ENCODE peak calls at places on chromosomes 16 and 17, in nine cellular contexts. One of them, this sample, is unnamed.

GRCh38 chr17:47955497-47956461 is 1.9 kb downstream of the PRR15L start:
- DNase-seq in cardiac fibroblast: no peak
- DNase-seq in adipocyte: no peak
- DNase-seq in body of pancreas: peak
- DNase-seq in DND-41: no peak
- DNase-seq in lower lobe of right lung: peak
- DNase-seq in OCI-LY7: no peak
- DNase-seq in HAP-1: no peak
- DNase-seq in A549: no peak
- DNase-seq in this sample: no peak

GRCh38 chr16:25709182-25709581 is 17.4 kb downstream of the HS3ST4 start:
- DNase-seq in A549: no peak
- DNase-seq in body of pancreas: no peak
- DNase-seq in lower lobe of right lung: no peak
- DNase-seq in DND-41: no peak
- DNase-seq in cardiac fibroblast: no peak
- DNase-seq in OCI-LY7: no peak
- DNase-seq in HAP-1: no peak
- DNase-seq in adipocyte: no peak
- DNase-seq in this sample: no peak

GRCh38 chr17:49703557-49704277 is 4.0 kb downstream of the SLC35B1 start:
- DNase-seq in DND-41: peak
- DNase-seq in adipocyte: peak
- DNase-seq in cardiac fibroblast: peak
- DNase-seq in body of pancreas: peak
- DNase-seq in lower lobe of right lung: no peak
- DNase-seq in A549: peak
- DNase-seq in HAP-1: peak
- DNase-seq in OCI-LY7: peak
- DNase-seq in this sample: peak

GRCh38 chr17:7266784-7267183 is 4.5 kb upstream of the CLDN7 start:
- DNase-seq in adipocyte: peak
- DNase-seq in lower lobe of right lung: no peak
- DNase-seq in HAP-1: no peak
- DNase-seq in A549: peak
- DNase-seq in cardiac fibroblast: no peak
- DNase-seq in OCI-LY7: no peak
- DNase-seq in body of pancreas: no peak
- DNase-seq in DND-41: no peak
- DNase-seq in this sample: no peak

GRCh38 chr17:50185724-50186545 is 15.5 kb downstream of the COL1A1 start:
- DNase-seq in lower lobe of right lung: no peak
- DNase-seq in OCI-LY7: no peak
- DNase-seq in cardiac fibroblast: peak
- DNase-seq in adipocyte: peak
- DNase-seq in DND-41: no peak
- DNase-seq in A549: no peak
- DNase-seq in HAP-1: no peak
- DNase-seq in body of pancreas: no peak
- DNase-seq in this sample: no peak

GRCh38 chr16:59886021-59886420 is 1151.9 kb upstream of the GOT2 start:
- DNase-seq in OCI-LY7: no peak
- DNase-seq in cardiac fibroblast: peak
- DNase-seq in HAP-1: no peak
- DNase-seq in DND-41: no peak
- DNase-seq in A549: peak
- DNase-seq in adipocyte: peak
- DNase-seq in body of pancreas: peak
- DNase-seq in lower lobe of right lung: no peak
- DNase-seq in this sample: no peak

GRCh38 chr17:66755101-66755943 is 79.6 kb upstream of the CACNG5 start:
- DNase-seq in OCI-LY7: no peak
- DNase-seq in adipocyte: no peak
- DNase-seq in body of pancreas: no peak
- DNase-seq in lower lobe of right lung: no peak
- DNase-seq in DND-41: no peak
- DNase-seq in HAP-1: no peak
- DNase-seq in A549: no peak
- DNase-seq in cardiac fibroblast: no peak
- DNase-seq in this sample: no peak

GRCh38 chr16:85380905-85381737 is 232.0 kb upstream of the GSE1 start:
- DNase-seq in DND-41: no peak
- DNase-seq in HAP-1: no peak
- DNase-seq in cardiac fibroblast: no peak
- DNase-seq in OCI-LY7: no peak
- DNase-seq in lower lobe of right lung: no peak
- DNase-seq in body of pancreas: no peak
- DNase-seq in adipocyte: no peak
- DNase-seq in A549: no peak
- DNase-seq in this sample: no peak

GRCh38 chr16:66150691-66151090 is 215.8 kb upstream of the CDH5 start:
- DNase-seq in HAP-1: no peak
- DNase-seq in A549: no peak
- DNase-seq in body of pancreas: peak
- DNase-seq in OCI-LY7: no peak
- DNase-seq in adipocyte: peak
- DNase-seq in DND-41: no peak
- DNase-seq in cardiac fibroblast: peak
- DNase-seq in lower lobe of right lung: no peak
- DNase-seq in this sample: peak

GRCh38 chr16:8464979-8465378 is 125.3 kb downstream of the TMEM114 start:
- DNase-seq in body of pancreas: peak
- DNase-seq in A549: no peak
- DNase-seq in OCI-LY7: no peak
- DNase-seq in cardiac fibroblast: no peak
- DNase-seq in HAP-1: no peak
- DNase-seq in DND-41: no peak
- DNase-seq in adipocyte: no peak
- DNase-seq in lower lobe of right lung: no peak
- DNase-seq in this sample: no peak

GRCh38 chr16:2767891-2768290 is 9.2 kb downstream of the ELOB start:
- DNase-seq in cardiac fibroblast: no peak
- DNase-seq in adipocyte: no peak
- DNase-seq in body of pancreas: no peak
- DNase-seq in lower lobe of right lung: peak
- DNase-seq in A549: no peak
- DNase-seq in DND-41: no peak
- DNase-seq in OCI-LY7: no peak
- DNase-seq in HAP-1: no peak
- DNase-seq in this sample: no peak

GRCh38 chr16:51034481-51035109 is 116.5 kb downstream of the SALL1 start:
- DNase-seq in A549: no peak
- DNase-seq in lower lobe of right lung: no peak
- DNase-seq in HAP-1: peak
- DNase-seq in OCI-LY7: peak
- DNase-seq in cardiac fibroblast: no peak
- DNase-seq in adipocyte: no peak
- DNase-seq in body of pancreas: no peak
- DNase-seq in DND-41: no peak
- DNase-seq in this sample: peak

GRCh38 chr17:77217136-77217535 is 76.4 kb downstream of the SEC14L1 start:
- DNase-seq in OCI-LY7: no peak
- DNase-seq in DND-41: no peak
- DNase-seq in lower lobe of right lung: no peak
- DNase-seq in adipocyte: no peak
- DNase-seq in cardiac fibroblast: no peak
- DNase-seq in body of pancreas: no peak
- DNase-seq in A549: no peak
- DNase-seq in HAP-1: no peak
- DNase-seq in this sample: no peak

GRCh38 chr17:22217135-22217534 is 524.8 kb downstream of the KCNJ18 start:
- DNase-seq in lower lobe of right lung: no peak
- DNase-seq in adipocyte: no peak
- DNase-seq in DND-41: no peak
- DNase-seq in body of pancreas: no peak
- DNase-seq in A549: no peak
- DNase-seq in HAP-1: no peak
- DNase-seq in cardiac fibroblast: no peak
- DNase-seq in OCI-LY7: no peak
- DNase-seq in this sample: no peak

DNA sequence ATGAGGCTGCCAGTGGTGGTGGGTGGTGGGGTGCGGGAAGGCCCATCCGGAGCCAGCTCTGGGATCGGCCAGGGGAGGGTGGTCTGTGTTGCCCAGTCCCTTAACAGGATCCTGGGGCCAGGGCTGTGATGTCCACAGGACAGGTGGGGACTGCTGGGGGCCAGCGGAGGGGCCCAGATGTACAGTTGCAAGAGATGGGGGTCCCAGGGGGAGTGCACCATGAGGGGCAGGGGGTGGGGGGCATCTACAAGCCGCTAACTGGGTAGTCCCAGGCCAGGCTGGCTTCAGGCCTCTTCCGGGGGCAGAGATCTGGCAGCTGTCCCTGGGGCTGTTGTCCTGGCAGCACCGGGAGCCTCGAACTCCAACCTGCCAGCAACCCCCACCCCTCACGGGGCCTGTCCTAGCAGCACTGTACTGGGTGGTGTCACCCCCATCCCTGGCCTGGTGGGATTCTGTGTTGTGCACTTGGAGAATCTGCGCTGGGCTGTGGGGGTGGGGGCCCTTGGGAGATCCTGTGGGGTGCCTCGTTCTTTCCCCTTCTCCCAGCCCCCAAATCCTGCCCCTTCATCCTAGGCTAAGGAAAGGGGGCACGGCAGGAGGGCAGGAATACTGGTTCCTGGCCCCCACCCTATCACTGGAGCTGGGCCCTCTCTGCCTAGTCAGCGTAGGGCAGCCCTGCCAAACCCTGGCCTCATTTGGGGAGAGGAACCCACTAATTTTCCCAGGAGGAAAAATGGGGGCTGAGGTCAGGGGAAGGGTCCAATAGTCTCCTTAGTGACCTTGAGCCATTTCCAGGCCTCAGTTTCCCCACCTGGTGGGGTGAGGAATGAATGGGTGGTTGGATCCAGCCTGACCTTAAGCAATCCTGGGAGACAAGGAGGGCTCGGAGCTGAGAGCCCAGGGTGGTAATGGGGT is 1.4 kb downstream of the MTSS2 start:
- DNase-seq in OCI-LY7: no peak
- DNase-seq in body of pancreas: no peak
- DNase-seq in adipocyte: no peak
- DNase-seq in DND-41: no peak
- DNase-seq in lower lobe of right lung: no peak
- DNase-seq in HAP-1: no peak
- DNase-seq in A549: no peak
- DNase-seq in cardiac fibroblast: no peak
- DNase-seq in this sample: no peak
- H3K4me3 ChIP-seq in OCI-LY7: no peak
- H3K4me3 ChIP-seq in body of pancreas: peak
- H3K4me3 ChIP-seq in adipocyte: peak
- H3K4me3 ChIP-seq in DND-41: peak
- H3K4me3 ChIP-seq in lower lobe of right lung: peak
- H3K4me3 ChIP-seq in HAP-1: peak
- H3K4me3 ChIP-seq in A549: peak
- H3K4me3 ChIP-seq in cardiac fibroblast: peak
- H3K4me3 ChIP-seq in this sample: peak

DNA sequence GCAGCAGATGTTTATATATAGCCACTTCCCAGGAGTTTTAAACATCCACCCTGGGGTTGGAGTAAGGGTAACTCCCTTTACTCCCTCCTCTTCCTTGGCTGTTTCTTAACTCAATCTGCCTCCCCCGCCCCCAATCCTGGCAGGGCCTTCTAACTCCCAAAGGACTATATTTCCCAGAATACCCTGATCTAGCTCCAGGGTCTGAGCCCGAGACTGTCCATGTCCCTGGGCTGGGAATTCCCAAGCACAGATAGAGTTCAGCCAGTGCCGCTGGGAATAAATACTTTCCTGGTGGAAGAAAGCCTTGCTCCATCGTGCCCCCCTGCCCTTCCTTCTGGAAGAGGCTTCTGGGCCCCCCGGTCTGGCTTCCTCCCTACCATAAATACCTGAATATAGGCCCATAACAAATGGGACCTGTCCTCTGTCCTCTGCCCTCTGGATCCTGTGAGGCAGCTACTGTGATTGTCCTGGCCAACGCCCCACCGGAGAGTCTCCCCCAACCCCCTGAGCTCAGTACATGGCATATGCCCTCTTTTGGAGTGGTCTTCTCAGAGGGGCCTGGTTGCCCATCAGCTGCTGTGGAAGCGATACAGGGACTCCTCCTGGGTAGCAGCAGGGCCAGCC is 10.2 kb downstream of the BAHCC1 start:
- DNase-seq in HAP-1: peak
- DNase-seq in DND-41: no peak
- DNase-seq in OCI-LY7: no peak
- DNase-seq in adipocyte: peak
- DNase-seq in body of pancreas: peak
- DNase-seq in A549: no peak
- DNase-seq in cardiac fibroblast: peak
- DNase-seq in lower lobe of right lung: no peak
- DNase-seq in this sample: no peak
- H3K4me3 ChIP-seq in HAP-1: no peak
- H3K4me3 ChIP-seq in DND-41: no peak
- H3K4me3 ChIP-seq in OCI-LY7: no peak
- H3K4me3 ChIP-seq in adipocyte: peak
- H3K4me3 ChIP-seq in body of pancreas: no peak
- H3K4me3 ChIP-seq in A549: no peak
- H3K4me3 ChIP-seq in cardiac fibroblast: no peak
- H3K4me3 ChIP-seq in lower lobe of right lung: no peak
- H3K4me3 ChIP-seq in this sample: no peak

DNA sequence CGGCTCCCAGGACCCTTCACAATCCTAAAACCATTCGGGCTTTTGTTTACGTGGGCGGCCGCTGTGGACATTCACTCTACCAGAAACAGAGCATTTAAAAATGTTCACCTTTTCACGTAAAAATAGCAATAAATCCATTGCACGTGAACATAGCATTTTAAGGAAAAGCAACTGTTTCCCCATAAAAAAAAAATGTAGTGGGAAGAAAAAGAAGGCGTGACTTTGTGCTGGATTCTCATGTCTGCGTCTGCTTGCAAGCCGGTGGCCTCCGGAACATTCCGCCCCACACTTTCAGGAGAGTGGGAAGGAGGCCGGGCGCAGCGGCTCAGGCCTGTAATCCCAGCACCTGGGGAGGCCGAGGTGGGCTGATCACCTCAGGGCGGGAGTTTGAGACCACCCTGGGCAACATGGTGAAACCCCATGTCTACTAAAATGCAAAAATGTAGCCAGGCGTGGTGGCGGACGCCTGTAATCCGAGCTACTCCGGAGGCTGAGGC is 13.4 kb upstream of the GNG13 start:
- DNase-seq in body of pancreas: no peak
- DNase-seq in cardiac fibroblast: no peak
- DNase-seq in lower lobe of right lung: no peak
- DNase-seq in adipocyte: no peak
- DNase-seq in DND-41: no peak
- DNase-seq in OCI-LY7: no peak
- DNase-seq in A549: no peak
- DNase-seq in HAP-1: no peak
- DNase-seq in this sample: no peak
- H3K4me3 ChIP-seq in body of pancreas: no peak
- H3K4me3 ChIP-seq in cardiac fibroblast: no peak
- H3K4me3 ChIP-seq in lower lobe of right lung: no peak
- H3K4me3 ChIP-seq in adipocyte: peak
- H3K4me3 ChIP-seq in DND-41: no peak
- H3K4me3 ChIP-seq in OCI-LY7: no peak
- H3K4me3 ChIP-seq in A549: peak
- H3K4me3 ChIP-seq in HAP-1: no peak
- H3K4me3 ChIP-seq in this sample: no peak

DNA sequence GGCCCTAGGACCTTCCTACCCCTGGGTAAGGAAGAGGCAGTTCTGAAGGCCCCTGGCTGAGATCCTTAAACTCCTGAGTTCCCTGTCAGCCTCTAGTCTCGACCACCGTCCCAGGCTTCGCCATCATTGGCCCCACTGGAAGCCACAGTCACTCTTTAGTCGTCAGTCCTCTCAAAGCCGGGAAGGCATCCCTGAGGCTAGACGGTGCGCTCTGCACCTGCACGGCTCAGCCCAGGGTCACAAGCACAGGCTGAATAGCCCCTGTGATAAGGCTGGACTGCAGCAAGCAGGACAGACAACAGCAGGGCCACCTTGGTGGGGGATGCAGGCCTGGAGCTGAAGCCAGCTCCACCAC is 3.3 kb upstream of the HEXIM1 start:
- DNase-seq in cardiac fibroblast: no peak
- DNase-seq in HAP-1: no peak
- DNase-seq in adipocyte: no peak
- DNase-seq in body of pancreas: no peak
- DNase-seq in A549: no peak
- DNase-seq in OCI-LY7: no peak
- DNase-seq in DND-41: no peak
- DNase-seq in lower lobe of right lung: no peak
- DNase-seq in this sample: no peak
- H3K4me3 ChIP-seq in cardiac fibroblast: no peak
- H3K4me3 ChIP-seq in HAP-1: no peak
- H3K4me3 ChIP-seq in adipocyte: peak
- H3K4me3 ChIP-seq in body of pancreas: no peak
- H3K4me3 ChIP-seq in A549: no peak
- H3K4me3 ChIP-seq in OCI-LY7: no peak
- H3K4me3 ChIP-seq in DND-41: no peak
- H3K4me3 ChIP-seq in lower lobe of right lung: peak
- H3K4me3 ChIP-seq in this sample: no peak

This sample was measured in Jurkat, Clone E6-1.